ENCODE peak calls at places on chromosomes 4 and X, in five cellular contexts. One of them, this sample, is unnamed.
A peak's percentile ranks its signal among the peaks of the same experiment; 100 is the strongest.

GRCh38 chrX:39022106-39022505 is 220.8 kb downstream of the MID1IP1 start:
- DNase-seq in GM23248: peak; percentile 50
- DNase-seq in HCT116: no peak
- DNase-seq in mammary epithelial cell: no peak
- DNase-seq in NT2/D1: no peak
- DNase-seq in this sample: no peak

GRCh38 chr4:15717126-15717525 is 14.3 kb downstream of the BST1 start:
- DNase-seq in GM23248: peak; percentile 64
- DNase-seq in HCT116: no peak
- DNase-seq in mammary epithelial cell: no peak
- DNase-seq in NT2/D1: no peak
- DNase-seq in this sample: no peak

GRCh38 chr4:144732584-144733130 is 86.7 kb downstream of the HHIP start:
- DNase-seq in GM23248: peak; percentile 20
- DNase-seq in HCT116: no peak
- DNase-seq in mammary epithelial cell: peak; percentile 16
- DNase-seq in NT2/D1: no peak
- DNase-seq in this sample: no peak

GRCh38 chr4:87843936-87844335 is 11.2 kb downstream of the MEPE start:
- DNase-seq in GM23248: peak; percentile 97
- DNase-seq in HCT116: no peak
- DNase-seq in mammary epithelial cell: peak; percentile 48
- DNase-seq in NT2/D1: no peak
- DNase-seq in this sample: no peak

GRCh38 chr4:182653596-182653995 is 263.6 kb downstream of the DCTD start:
- DNase-seq in GM23248: no peak
- DNase-seq in HCT116: no peak
- DNase-seq in mammary epithelial cell: no peak
- DNase-seq in NT2/D1: no peak
- DNase-seq in this sample: no peak

GRCh38 chr4:153408932-153409331 is 57.2 kb upstream of the TMEM131L start:
- DNase-seq in GM23248: no peak
- DNase-seq in HCT116: no peak
- DNase-seq in mammary epithelial cell: no peak
- DNase-seq in NT2/D1: no peak
- DNase-seq in this sample: no peak

GRCh38 chr4:85756938-85757337 is 282.0 kb downstream of the ARHGAP24 start:
- DNase-seq in GM23248: peak; percentile 79
- DNase-seq in HCT116: no peak
- DNase-seq in mammary epithelial cell: no peak
- DNase-seq in NT2/D1: no peak
- DNase-seq in this sample: no peak

GRCh38 chrX:12446342-12447075 is 308.2 kb downstream of the FRMPD4 start:
- DNase-seq in GM23248: no peak
- DNase-seq in HCT116: no peak
- DNase-seq in mammary epithelial cell: peak; percentile 85
- DNase-seq in NT2/D1: no peak
- DNase-seq in this sample: no peak

GRCh38 chrX:120213438-120214265 is 37.0 kb upstream of the ZBTB33 start:
- DNase-seq in GM23248: peak; percentile 57
- DNase-seq in HCT116: peak; percentile 31
- DNase-seq in mammary epithelial cell: peak; percentile 55
- DNase-seq in NT2/D1: peak; percentile 64
- DNase-seq in this sample: peak; percentile 63

GRCh38 chr4:124202106-124202505 is 510.4 kb downstream of the ANKRD50 start:
- DNase-seq in GM23248: peak; percentile 67
- DNase-seq in HCT116: no peak
- DNase-seq in mammary epithelial cell: no peak
- DNase-seq in NT2/D1: no peak
- DNase-seq in this sample: no peak

GRCh38 chr4:20544645-20545044 is 155.6 kb upstream of the PACRGL start:
- DNase-seq in GM23248: peak; percentile 72
- DNase-seq in HCT116: peak; percentile 8
- DNase-seq in mammary epithelial cell: peak; percentile 13
- DNase-seq in NT2/D1: peak; percentile 16
- DNase-seq in this sample: no peak

GRCh38 chr4:119623025-119623424 is 5.6 kb downstream of the PDE5A start:
- DNase-seq in GM23248: peak; percentile 52
- DNase-seq in HCT116: no peak
- DNase-seq in mammary epithelial cell: no peak
- DNase-seq in NT2/D1: no peak
- DNase-seq in this sample: no peak

GRCh38 chr4:25993564-25994185 is 79.7 kb downstream of the SMIM20 start:
- DNase-seq in GM23248: peak; percentile 41
- DNase-seq in HCT116: peak; percentile 56
- DNase-seq in mammary epithelial cell: no peak
- DNase-seq in NT2/D1: peak; percentile 94
- DNase-seq in this sample: no peak

GRCh38 chr4:16779028-16779675 is 119.3 kb downstream of the LDB2 start:
- DNase-seq in GM23248: peak; percentile 60
- DNase-seq in HCT116: no peak
- DNase-seq in mammary epithelial cell: no peak
- DNase-seq in NT2/D1: no peak
- DNase-seq in this sample: no peak

GRCh38 chr4:8819019-8819418 is 52.6 kb downstream of the HMX1 start:
- DNase-seq in GM23248: no peak
- DNase-seq in HCT116: no peak
- DNase-seq in mammary epithelial cell: no peak
- DNase-seq in NT2/D1: no peak
- DNase-seq in this sample: no peak

GRCh38 chrX:108582151-108582550 is 142.5 kb downstream of the COL4A5 start:
- DNase-seq in GM23248: no peak
- DNase-seq in HCT116: no peak
- DNase-seq in mammary epithelial cell: no peak
- DNase-seq in NT2/D1: no peak
- DNase-seq in this sample: no peak

GRCh38 chr4:6771229-6771671 is 11.3 kb upstream of the KIAA0232 start:
- DNase-seq in GM23248: peak; percentile 69
- DNase-seq in HCT116: no peak
- DNase-seq in mammary epithelial cell: peak; percentile 56
- DNase-seq in NT2/D1: no peak
- DNase-seq in this sample: no peak

GRCh38 chrX:148457279-148457678 is 43.1 kb upstream of the AFF2 start:
- DNase-seq in GM23248: no peak
- DNase-seq in HCT116: no peak
- DNase-seq in mammary epithelial cell: peak; percentile 22
- DNase-seq in NT2/D1: no peak
- DNase-seq in this sample: no peak

GRCh38 chrX:45191820-45192409 is 8.8 kb downstream of the DIPK2B start:
- DNase-seq in GM23248: no peak
- DNase-seq in HCT116: no peak
- DNase-seq in mammary epithelial cell: no peak
- DNase-seq in NT2/D1: no peak
- DNase-seq in this sample: no peak

GRCh38 chrX:37926700-37927099 is 79.3 kb upstream of the DYNLT3 start:
- DNase-seq in GM23248: peak; percentile 55
- DNase-seq in HCT116: no peak
- DNase-seq in mammary epithelial cell: no peak
- DNase-seq in NT2/D1: no peak
- DNase-seq in this sample: no peak

GRCh38 chr4:125956281-125956680 is 641.5 kb downstream of the FAT4 start:
- DNase-seq in GM23248: no peak
- DNase-seq in HCT116: no peak
- DNase-seq in mammary epithelial cell: no peak
- DNase-seq in NT2/D1: no peak
- DNase-seq in this sample: no peak

GRCh38 chrX:85031505-85031904 is 27.8 kb downstream of the APOOL start:
- DNase-seq in GM23248: no peak
- DNase-seq in HCT116: no peak
- DNase-seq in mammary epithelial cell: no peak
- DNase-seq in NT2/D1: no peak
- DNase-seq in this sample: no peak

GRCh38 chrX:46574337-46574940 is 874 bp downstream of the CHST7 start:
- DNase-seq in GM23248: peak; percentile 44
- DNase-seq in HCT116: no peak
- DNase-seq in mammary epithelial cell: peak; percentile 34
- DNase-seq in NT2/D1: no peak
- DNase-seq in this sample: no peak

GRCh38 chr4:188032170-188032569 is 36.6 kb downstream of the ZFP42 start:
- DNase-seq in GM23248: no peak
- DNase-seq in HCT116: no peak
- DNase-seq in mammary epithelial cell: no peak
- DNase-seq in NT2/D1: peak; percentile 71
- DNase-seq in this sample: no peak

GRCh38 chr4:42676066-42676951 is 19.4 kb upstream of the ATP8A1 start:
- DNase-seq in GM23248: no peak
- DNase-seq in HCT116: no peak
- DNase-seq in mammary epithelial cell: no peak
- DNase-seq in NT2/D1: no peak
- DNase-seq in this sample: no peak

GRCh38 chr4:67881226-67881625 is 2.6 kb downstream of the TMPRSS11D start:
- DNase-seq in GM23248: no peak
- DNase-seq in HCT116: no peak
- DNase-seq in mammary epithelial cell: no peak
- DNase-seq in NT2/D1: no peak
- DNase-seq in this sample: no peak

GRCh38 chr4:67549123-67549522 is 3.8 kb upstream of the CENPC start:
- DNase-seq in GM23248: peak; percentile 28
- DNase-seq in HCT116: no peak
- DNase-seq in mammary epithelial cell: peak; percentile 35
- DNase-seq in NT2/D1: no peak
- DNase-seq in this sample: no peak

GRCh38 chrX:51571821-51572220 is 46.9 kb downstream of the CENPVL3 start:
- DNase-seq in GM23248: no peak
- DNase-seq in HCT116: no peak
- DNase-seq in mammary epithelial cell: no peak
- DNase-seq in NT2/D1: no peak
- DNase-seq in this sample: no peak

GRCh38 chr4:111761531-111761930 is 383.7 kb upstream of the FAM241A start:
- DNase-seq in GM23248: peak; percentile 47
- DNase-seq in HCT116: no peak
- DNase-seq in mammary epithelial cell: no peak
- DNase-seq in NT2/D1: no peak
- DNase-seq in this sample: no peak

GRCh38 chrX:35841872-35842271 is 43.7 kb downstream of the MAGEB16 start:
- DNase-seq in GM23248: no peak
- DNase-seq in HCT116: no peak
- DNase-seq in mammary epithelial cell: no peak
- DNase-seq in NT2/D1: no peak
- DNase-seq in this sample: no peak

GRCh38 chrX:132858018-132858417 is 100.4 kb downstream of the HS6ST2 start:
- DNase-seq in GM23248: no peak
- DNase-seq in HCT116: no peak
- DNase-seq in mammary epithelial cell: no peak
- DNase-seq in NT2/D1: no peak
- DNase-seq in this sample: no peak

GRCh38 chrX:12137982-12138365 is 299 bp upstream of the FRMPD4 start:
- DNase-seq in GM23248: no peak
- DNase-seq in HCT116: no peak
- DNase-seq in mammary epithelial cell: peak; percentile 14
- DNase-seq in NT2/D1: no peak
- DNase-seq in this sample: no peak

GRCh38 chrX:134174273-134174660 is 62.7 kb upstream of the CCDC160 start:
- DNase-seq in GM23248: no peak
- DNase-seq in HCT116: no peak
- DNase-seq in mammary epithelial cell: no peak
- DNase-seq in NT2/D1: no peak
- DNase-seq in this sample: no peak
- H3K9ac ChIP-seq in GM23248: no peak overlapping the region
- H3K9ac ChIP-seq in HCT116: no peak overlapping the region
- H3K9ac ChIP-seq in mammary epithelial cell: no peak overlapping the region
- H3K9ac ChIP-seq in NT2/D1: no peak overlapping the region
- H3K9ac ChIP-seq in this sample: no peak overlapping the region

GRCh38 chr4:49058306-49058705 is 72.2 kb downstream of the CWH43 start:
- DNase-seq in GM23248: no peak
- DNase-seq in HCT116: no peak
- DNase-seq in mammary epithelial cell: no peak
- DNase-seq in NT2/D1: no peak
- DNase-seq in this sample: no peak
- H3K9me3 ChIP-seq in GM23248: no peaks in the 10 kb centered on the region
- H3K9me3 ChIP-seq in HCT116: no peaks in the 10 kb centered on the region
- H3K9me3 ChIP-seq in mammary epithelial cell: no peaks in the 10 kb centered on the region
- H3K9me3 ChIP-seq in NT2/D1: peaks cover 6% of the 10 kb centered on the region
- H3K9me3 ChIP-seq in this sample: no peaks in the 10 kb centered on the region

GRCh38 chr4:13920111-13920875 is 292.8 kb upstream of the BOD1L1 start:
- DNase-seq in GM23248: peak; percentile 72
- DNase-seq in HCT116: no peak
- DNase-seq in mammary epithelial cell: peak; percentile 99
- DNase-seq in NT2/D1: no peak
- DNase-seq in this sample: no peak
- H3K4me3 ChIP-seq in GM23248: no peak overlapping the region
- H3K4me3 ChIP-seq in HCT116: no peak overlapping the region
- H3K4me3 ChIP-seq in mammary epithelial cell: no peak overlapping the region
- H3K4me3 ChIP-seq in NT2/D1: no peak overlapping the region
- H3K4me3 ChIP-seq in this sample: no peak overlapping the region

DNA sequence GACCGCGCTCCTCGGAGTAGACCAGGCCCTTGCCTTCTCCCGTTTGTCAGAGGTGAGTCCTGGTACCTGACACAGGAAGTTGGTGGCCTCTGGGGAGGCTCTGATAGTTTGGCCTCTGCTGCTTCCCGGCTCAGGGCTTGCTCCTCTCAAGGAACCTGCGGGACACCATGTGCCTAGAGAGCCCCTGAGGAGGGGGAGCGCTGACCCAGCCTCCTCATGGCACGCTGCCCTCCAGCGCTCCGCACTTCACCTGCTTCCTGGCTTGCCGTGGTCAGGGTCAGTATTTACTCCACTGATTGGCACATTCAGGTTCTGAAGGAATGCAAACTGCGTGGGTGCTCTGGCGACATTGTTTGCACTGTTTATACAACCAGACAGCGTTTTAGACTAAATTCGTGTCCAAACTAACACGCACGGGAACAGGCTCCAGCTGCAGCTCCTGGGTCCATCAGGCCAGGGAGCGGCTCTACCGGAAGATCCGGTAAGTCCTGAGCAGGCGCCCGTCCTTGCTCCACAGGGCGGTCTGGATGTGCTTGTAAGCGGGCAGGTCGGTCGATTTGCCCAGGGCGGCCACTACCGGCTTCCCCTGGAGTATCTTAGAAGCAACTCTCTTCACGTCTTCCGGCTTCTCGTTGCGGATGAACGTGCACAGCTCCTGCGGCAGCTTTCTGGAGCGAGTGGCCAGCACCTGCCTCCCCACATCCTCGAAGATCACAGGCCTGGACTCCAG is 121.6 kb upstream of the GRID2 start:
- DNase-seq in GM23248: no peak
- DNase-seq in HCT116: no peak
- DNase-seq in mammary epithelial cell: no peak
- DNase-seq in NT2/D1: no peak
- DNase-seq in this sample: no peak
- H3K9ac ChIP-seq in GM23248: no peak overlapping the region
- H3K9ac ChIP-seq in HCT116: no peak overlapping the region
- H3K9ac ChIP-seq in mammary epithelial cell: no peak overlapping the region
- H3K9ac ChIP-seq in NT2/D1: no peak overlapping the region
- H3K9ac ChIP-seq in this sample: no peak overlapping the region